ENCODE peak calls at places on chromosomes 13 and 19, in four cellular contexts. C is stimulated activated CD4-positive, alpha-beta T cell treated with anti-CD3 and anti-CD28 coated beads, TNF-alpha, amount 100 ng/mL, for 48 hours; U is activated naive CD8-positive, alpha-beta T cell treated with anti-CD3 and anti-CD28 coated beads, Interleukin-2, amount 50 U/mL, for 24 hours; N is anterior cingulate cortex. P is an unnamed sample.

GRCh38 chr13:78593129-78593528 is 10.2 kb downstream of the POU4F1 start:
- DNase-seq in C (no peak), U (no peak), N (no peak), P (no peak)

GRCh38 chr13:42894765-42895181 is 97.3 kb downstream of the EPSTI1 start:
- DNase-seq in C (no peak), U (no peak), N (no peak), P (no peak)

GRCh38 chr19:37998801-37999308 is 91.8 kb downstream of the SIPA1L3 start:
- DNase-seq in C (no peak), U (no peak), N (no peak), P (no peak)

GRCh38 chr19:34994643-34995471 is 5.3 kb upstream of the GRAMD1A start:
- DNase-seq in C (no peak), U (no peak), N (no peak), P (no peak)

GRCh38 chr13:95039415-95039814 is 261.8 kb downstream of the ABCC4 start:
- DNase-seq in C (no peak), U (no peak), N (no peak), P (no peak)

GRCh38 chr13:97018029-97018819 is 23.9 kb upstream of the OXGR1 start:
- DNase-seq in C (peak), U (peak), N (no peak), P (peak)

GRCh38 chr13:21344662-21345176 is 114.4 kb downstream of the ZDHHC20 start:
- DNase-seq in C (no peak), U (peak), N (no peak), P (no peak)

GRCh38 chr19:1505991-1506881 is 6.6 kb downstream of the ADAMTSL5 start:
- DNase-seq in C (no peak), U (no peak), N (no peak), P (no peak)

GRCh38 chr13:106083620-106084350 is 451.7 kb downstream of the EFNB2 start:
- DNase-seq in C (no peak), U (peak), N (no peak), P (peak)

GRCh38 chr19:855566-856120 is 3.5 kb downstream of the ELANE start:
- DNase-seq in C (no peak), U (no peak), N (no peak), P (no peak)

GRCh38 chr19:51903192-51903591 is 1.6 kb downstream of the ZNF649 start:
- DNase-seq in C (no peak), U (no peak), N (no peak), P (peak)

GRCh38 chr19:18644144-18645034 is 7.6 kb downstream of the KLHL26 start:
- DNase-seq in C (no peak), U (no peak), N (no peak), P (peak)

GRCh38 chr19:46256855-46257254 is 27.3 kb downstream of the IGFL1 start:
- DNase-seq in C (no peak), U (no peak), N (no peak), P (no peak)

GRCh38 chr19:916645-917322 is 349 bp upstream of the KISS1R start:
- DNase-seq in C (no peak), U (no peak), N (no peak), P (no peak)

GRCh38 chr13:110347535-110348308 is 40.6 kb downstream of the COL4A2 start:
- DNase-seq in C (no peak), U (no peak), N (no peak), P (no peak)

GRCh38 chr13:112697756-112698655 is 8.2 kb downstream of the ATP11A start:
- DNase-seq in C (no peak), U (no peak), N (no peak), P (no peak)

GRCh38 chr19:40974633-40975037 is 16.4 kb upstream of the CYP2B6 start:
- DNase-seq in C (peak), U (peak), N (peak), P (peak)

GRCh38 chr13:49926019-49926418 is 10.1 kb downstream of the SPRYD7 start:
- DNase-seq in C (no peak), U (no peak), N (no peak), P (no peak)

GRCh38 chr19:18665771-18666202 is 17.7 kb upstream of the CRTC1 start:
- DNase-seq in C (no peak), U (no peak), N (no peak), P (no peak)

GRCh38 chr19:29321116-29321515 is 108.2 kb upstream of the UQCRFS1 start:
- DNase-seq in C (no peak), U (no peak), N (no peak), P (no peak)

GRCh38 chr19:29098863-29099481 is 114.0 kb downstream of the UQCRFS1 start:
- DNase-seq in C (no peak), U (no peak), N (no peak), P (peak)

GRCh38 chr13:28569886-28570285 is 75.0 kb upstream of the FLT1 start:
- DNase-seq in C (no peak), U (no peak), N (no peak), P (no peak)

GRCh38 chr13:39493966-39494365 is 109.0 kb downstream of the LHFPL6 start:
- DNase-seq in C (no peak), U (no peak), N (no peak), P (no peak)

GRCh38 chr13:75312884-75313520 is 169.0 kb downstream of the TBC1D4 start:
- DNase-seq in C (no peak), U (peak), N (no peak), P (no peak)

GRCh38 chr13:43020794-43021193 is 2.6 kb upstream of the DNAJC15 start:
- DNase-seq in C (no peak), U (no peak), N (no peak), P (no peak)

GRCh38 chr13:82717249-82717648 is 1165.0 kb downstream of the SLITRK1 start:
- DNase-seq in C (no peak), U (no peak), N (no peak), P (no peak)

GRCh38 chr19:19538077-19538764 is at the start of gene CILP2:
- DNase-seq in C (no peak), U (peak), N (no peak), P (no peak)

GRCh38 chr13:51832471-51833152 is 12.4 kb downstream of the TMEM272 start:
- DNase-seq in C (no peak), U (no peak), N (no peak), P (no peak)

GRCh38 chr13:29681859-29682258 is 86.4 kb upstream of the SLC7A1 start:
- DNase-seq in C (no peak), U (no peak), N (no peak), P (no peak)

GRCh38 chr19:5074830-5075394 is 106.0 kb downstream of the KDM4B start:
- DNase-seq in C (no peak), U (no peak), N (no peak), P (no peak)

GRCh38 chr13:94154362-94154761 is 325.1 kb downstream of the DCT start:
- DNase-seq in C (no peak), U (no peak), N (no peak), P (no peak)

GRCh38 chr13:89925107-89925506 is 1422.4 kb upstream of the MIR17HG start:
- DNase-seq in C (no peak), U (no peak), N (no peak), P (no peak)

GRCh38 chr19:31586282-31586681 is 237.0 kb upstream of the TSHZ3 start:
- DNase-seq in C (no peak), U (no peak), N (no peak), P (no peak)

GRCh38 chr13:40189885-40190655 is 476.4 kb downstream of the FOXO1 start:
- DNase-seq in C (no peak), U (no peak), N (peak), P (peak)

GRCh38 chr13:25468330-25469178 is 96.8 kb downstream of the ATP8A2 start:
- DNase-seq in C (no peak), U (peak), N (no peak), P (peak)

GRCh38 chr13:106753241-106753640 is 185.3 kb upstream of the ARGLU1 start:
- DNase-seq in C (no peak), U (no peak), N (no peak), P (no peak)

GRCh38 chr13:34364633-34365032 is 546.7 kb downstream of the RFC3 start:
- DNase-seq in C (no peak), U (no peak), N (no peak), P (no peak)

GRCh38 chr13:40583738-40584137 is 82.7 kb downstream of the FOXO1 start:
- DNase-seq in C (no peak), U (no peak), N (no peak), P (no peak)

P was measured in caudate nucleus.